ENCODE peak calls at places on chromosome 11, in five cellular contexts. U is neural crest cell, M is endothelial cell, V is cardiac fibroblast, K is AG09319. N is an unnamed sample.

GRCh38 chr11:69541501-69542313 is 60.2 kb downstream of the LINC01488 start:
- DNase-seq in U (no peak), M (no peak), V (peak), K (no peak), N (no peak)

GRCh38 chr11:563812-564578 is 3.2 kb downstream of the RASSF7 start:
- DNase-seq in U (no peak), M (no peak), V (no peak), K (no peak), N (no peak)

GRCh38 chr11:2317354-2318050 is 15.7 kb downstream of the TSPAN32 start:
- DNase-seq in U (no peak), M (no peak), V (no peak), K (no peak), N (no peak)

GRCh38 chr11:18617688-18618340 is 16.3 kb downstream of the SPTY2D1 start:
- DNase-seq in U (no peak), M (no peak), V (peak), K (no peak), N (no peak)

GRCh38 chr11:126547161-126547560 is 191.7 kb downstream of the ST3GAL4 start:
- DNase-seq in U (no peak), M (no peak), V (peak), K (peak), N (no peak)

GRCh38 chr11:70876685-70877084 is 375.7 kb downstream of the SHANK2 start:
- DNase-seq in U (no peak), M (no peak), V (no peak), K (no peak), N (no peak)

GRCh38 chr11:134535029-134536025 is 123.3 kb upstream of the B3GAT1 start:
- DNase-seq in U (no peak), M (no peak), V (no peak), K (no peak), N (no peak)

GRCh38 chr11:3122775-3123201 is 42.3 kb downstream of the OSBPL5 start:
- DNase-seq in U (no peak), M (no peak), V (no peak), K (no peak), N (no peak)

GRCh38 chr11:11584446-11584810 is 37.4 kb downstream of the GALNT18 start:
- DNase-seq in U (no peak), M (no peak), V (peak), K (no peak), N (no peak)

GRCh38 chr11:30023037-30023436 is 6.2 kb upstream of the KCNA4 start:
- DNase-seq in U (no peak), M (no peak), V (peak), K (no peak), N (no peak)

GRCh38 chr11:69312418-69313399 is 18.8 kb downstream of the MYEOV start:
- DNase-seq in U (no peak), M (no peak), V (peak), K (no peak), N (peak)

GRCh38 chr11:45665206-45665932 is at the start of gene CHST1:
- DNase-seq in U (no peak), M (peak), V (peak), K (no peak), N (no peak)

GRCh38 chr11:2101171-2101675 is 38.0 kb downstream of the IGF2 start:
- DNase-seq in U (no peak), M (no peak), V (no peak), K (no peak), N (peak)

GRCh38 chr11:15859411-15859810 is 496.9 kb downstream of the SOX6 start:
- DNase-seq in U (no peak), M (no peak), V (no peak), K (no peak), N (no peak)

GRCh38 chr11:119714590-119714989 is 14.4 kb downstream of the NECTIN1 start:
- DNase-seq in U (no peak), M (no peak), V (no peak), K (no peak), N (no peak)

GRCh38 chr11:3095712-3096361 is 38.6 kb upstream of the CARS1 start:
- DNase-seq in U (no peak), M (no peak), V (peak), K (peak), N (peak)

GRCh38 chr11:48005878-48006277 is 25.5 kb downstream of the PTPRJ start:
- DNase-seq in U (peak), M (no peak), V (no peak), K (no peak), N (no peak)

GRCh38 chr11:11416502-11416901 is 63.5 kb upstream of the CSNK2A3 start:
- DNase-seq in U (no peak), M (no peak), V (peak), K (no peak), N (no peak)

GRCh38 chr11:12017243-12017678 is 8.8 kb upstream of the DKK3 start:
- DNase-seq in U (no peak), M (no peak), V (peak), K (no peak), N (no peak)

GRCh38 chr11:108009497-108010360 is 1.0 kb downstream of the CUL5 start:
- DNase-seq in U (no peak), M (no peak), V (peak), K (no peak), N (no peak)

DNA sequence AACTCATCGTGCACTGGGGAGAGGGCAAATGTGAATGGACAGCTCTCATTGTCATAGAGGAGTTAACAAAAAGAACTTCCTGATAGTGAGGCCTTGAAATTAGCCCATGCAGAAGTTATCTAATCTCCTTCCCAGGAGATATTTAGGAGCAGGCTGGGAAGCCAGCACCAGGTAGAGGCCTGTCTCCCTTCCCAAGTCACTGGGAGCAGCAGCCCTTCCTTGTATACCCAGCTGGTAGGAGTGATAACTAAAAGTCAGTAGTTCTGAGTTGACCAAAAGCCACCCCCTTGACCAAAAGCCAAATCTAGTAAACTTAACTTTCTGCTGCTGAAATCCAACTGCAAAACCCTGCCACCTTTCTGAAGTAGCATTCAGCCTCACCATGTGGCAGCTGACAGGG is 1.4 kb upstream of the BACE1-AS start:
- DNase-seq in U (no peak), M (no peak), V (no peak), K (no peak), N (no peak)
- TF ChIP-seq CTCF in U (no peak), M (no peak), V (no peak), K (no peak), N (no peak)

DNA sequence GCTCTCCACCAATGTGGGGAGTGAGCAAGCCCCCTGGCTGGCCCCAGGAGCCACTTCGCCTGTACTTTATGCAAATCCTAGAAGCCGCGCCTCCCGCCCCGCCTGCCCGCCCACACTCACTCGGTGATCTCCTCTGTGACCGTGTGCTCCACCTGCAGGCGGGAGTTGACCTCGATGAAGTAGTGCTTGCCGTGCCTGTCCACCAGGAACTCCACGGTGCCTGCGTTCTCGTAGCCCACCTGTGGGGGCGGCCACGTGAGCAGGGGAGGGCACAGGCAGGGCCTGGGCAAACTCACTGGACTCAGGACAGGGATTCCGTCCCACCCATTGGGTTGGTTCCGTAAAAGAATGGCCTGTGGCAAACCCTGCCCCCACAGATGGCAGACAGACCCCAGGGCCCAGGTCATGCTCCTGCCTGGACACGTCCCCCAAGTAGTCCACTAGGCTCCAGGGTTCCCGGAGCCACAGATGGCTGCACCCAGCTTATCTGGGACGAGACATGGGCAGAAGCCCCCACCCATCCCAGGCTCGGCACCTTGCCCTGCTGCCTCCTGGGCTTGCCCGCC is 11.9 kb downstream of the LRFN4 start:
- DNase-seq in U (no peak), M (peak), V (no peak), K (no peak), N (peak)
- TF ChIP-seq CTCF in U (peak), M (peak), V (no peak), K (no peak), N (peak)

DNA sequence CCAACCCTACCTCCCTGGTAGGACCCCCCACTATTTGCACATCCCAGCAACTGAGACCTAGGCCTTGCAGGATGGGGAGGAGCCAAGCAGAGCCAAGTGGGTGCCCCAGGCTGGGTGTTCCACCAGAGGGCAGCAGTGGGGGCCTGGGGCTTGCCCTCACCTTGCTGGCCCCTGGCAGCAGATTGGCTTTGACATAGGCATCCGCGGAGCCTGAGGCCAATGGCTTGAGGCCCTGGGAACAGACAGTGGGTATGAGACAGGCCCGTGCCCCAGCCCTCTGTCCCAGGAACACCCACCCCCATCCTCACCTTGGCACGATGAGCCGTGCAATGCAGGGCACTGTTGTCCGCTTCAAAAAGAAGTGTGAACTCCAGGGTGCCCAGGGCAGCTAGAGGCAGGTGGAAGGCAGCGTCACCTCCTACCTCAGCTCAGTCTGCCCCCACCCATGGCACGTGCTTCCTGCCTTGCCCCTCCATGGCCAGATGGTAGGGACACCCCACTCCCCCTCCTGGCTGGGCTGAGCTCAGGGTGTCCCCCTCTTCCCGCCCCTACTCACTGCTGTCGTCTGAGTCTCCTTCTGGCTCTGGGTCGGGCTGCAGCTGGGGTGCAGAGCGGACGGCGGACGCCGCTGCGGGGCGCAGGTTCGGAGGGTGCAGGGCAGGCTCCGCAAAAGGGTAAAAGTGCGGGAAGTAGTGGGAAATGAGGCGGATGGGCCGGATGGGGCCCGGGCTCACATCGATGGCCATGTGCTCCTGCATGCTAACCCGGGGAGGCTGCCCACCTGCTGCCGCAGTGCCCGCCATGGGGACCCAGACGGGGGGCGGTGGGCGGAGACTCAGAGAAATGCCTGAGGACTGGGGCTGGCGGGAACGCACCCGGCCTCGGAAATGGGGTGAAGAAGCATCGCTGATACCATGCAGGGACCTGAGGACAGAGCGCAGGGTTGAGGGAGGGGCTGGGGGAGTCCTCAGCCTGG is 9.0 kb downstream of the NDUFV1 start:
- DNase-seq in U (peak), M (peak), V (peak), K (no peak), N (peak)
- TF ChIP-seq CTCF in U (peak), M (peak), V (peak), K (peak), N (peak)

DNA sequence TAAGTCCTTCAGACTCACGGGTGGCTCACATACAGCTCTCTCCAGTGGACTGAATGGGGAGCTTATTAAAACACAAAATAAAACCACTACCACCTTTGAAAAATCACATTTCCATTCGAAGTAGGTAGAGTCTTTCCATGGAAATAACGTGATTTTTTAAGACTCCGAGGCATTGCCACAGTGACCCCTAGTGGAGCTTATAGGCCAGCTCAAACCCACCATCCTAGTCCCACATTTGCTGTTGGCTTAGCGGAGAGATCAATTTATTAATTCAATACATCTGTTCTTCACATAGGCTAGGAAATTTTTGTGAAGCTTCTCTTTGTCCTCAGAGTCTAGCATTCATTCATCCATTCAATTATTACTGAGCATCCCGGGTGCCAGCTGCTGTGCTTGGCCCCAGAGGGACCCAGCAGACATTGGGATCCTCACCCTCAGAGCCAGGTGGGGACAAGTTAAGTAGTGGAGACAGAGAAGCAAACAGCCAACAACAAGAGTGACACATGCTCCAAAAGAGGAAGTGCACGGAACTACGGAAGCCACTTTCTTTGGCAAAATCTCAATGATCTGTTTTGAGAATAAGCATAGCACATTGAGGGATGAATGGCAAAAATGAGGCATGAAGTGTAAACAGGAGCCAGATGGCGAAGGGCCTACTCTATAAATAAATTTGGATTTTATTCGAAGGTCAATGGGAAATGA is 10.2 kb upstream of the P4HA3 start:
- DNase-seq in U (no peak), M (peak), V (peak), K (no peak), N (no peak)
- TF ChIP-seq CTCF in U (peak), M (peak), V (peak), K (peak), N (peak)

GRCh38 chr11:78784321-78785061 is 209.8 kb upstream of the NARS2 start:
- DNase-seq in U (no peak), M (no peak), V (peak), K (no peak), N (no peak)

GRCh38 chr11:78783301-78783700 is 208.6 kb upstream of the NARS2 start:
- DNase-seq in U (no peak), M (no peak), V (no peak), K (no peak), N (no peak)

GRCh38 chr11:78782725-78783124 is 208.1 kb upstream of the NARS2 start:
- DNase-seq in U (no peak), M (no peak), V (no peak), K (no peak), N (no peak)

GRCh38 chr11:78786086-78786485 is 211.4 kb upstream of the NARS2 start:
- DNase-seq in U (no peak), M (no peak), V (no peak), K (no peak), N (no peak)

GRCh38 chr11:78783846-78784245 is 209.2 kb upstream of the NARS2 start:
- DNase-seq in U (no peak), M (no peak), V (no peak), K (no peak), N (no peak)
- TF ChIP-seq CTCF in U (no peak), M (no peak), V (no peak), K (no peak), N (no peak)

GRCh38 chr11:65743928-65744698 is 23.5 kb upstream of the RNASEH2C start:
- DNase-seq in U (peak), M (peak), V (peak), K (no peak), N (peak)
- TF ChIP-seq CTCF in U (peak), M (no peak), V (peak), K (peak), N (peak)

DNA sequence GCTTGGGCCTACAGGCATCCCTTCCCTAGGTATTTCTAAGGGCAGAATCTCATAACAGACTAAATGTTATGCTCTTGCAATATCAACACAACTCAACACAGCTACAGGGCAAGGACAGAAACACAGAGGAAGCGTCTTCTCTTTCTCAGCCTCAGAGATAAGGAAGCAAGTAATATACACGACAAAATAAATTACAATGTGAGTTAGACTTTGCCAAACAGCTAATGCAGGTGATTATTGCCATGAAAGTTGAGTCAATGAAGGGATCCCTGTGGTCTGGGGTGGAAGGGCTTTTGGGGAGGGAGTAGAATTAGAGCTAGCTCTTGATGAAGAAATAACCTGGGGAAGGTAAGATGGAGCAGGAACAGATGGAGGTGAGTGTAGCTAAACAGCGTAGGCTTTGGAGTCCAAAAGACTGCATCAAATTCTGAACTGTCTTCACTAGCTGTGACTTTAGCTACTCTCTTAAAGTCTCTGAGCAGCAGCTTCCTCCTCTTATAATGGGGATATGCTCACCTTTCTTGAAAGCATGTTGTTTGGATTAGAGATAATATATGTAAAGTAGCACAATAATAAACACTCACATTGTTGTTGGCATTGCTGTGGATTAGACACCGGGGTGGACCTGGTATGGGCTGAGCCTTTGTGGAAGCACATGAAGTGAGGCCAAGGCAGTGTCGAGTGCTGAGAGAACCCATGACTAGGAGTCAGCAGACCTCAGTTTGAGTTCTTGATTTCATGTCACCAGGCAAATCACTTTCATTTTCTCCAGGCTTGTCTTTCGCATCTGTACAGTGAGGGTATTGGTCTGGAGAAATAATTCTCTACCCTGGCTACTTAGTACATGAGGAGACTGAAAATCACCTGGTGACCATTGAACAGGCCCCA is 41.0 kb upstream of the AQP11 start:
- DNase-seq in U (no peak), M (no peak), V (no peak), K (no peak), N (no peak)
- TF ChIP-seq CTCF in U (peak), M (no peak), V (no peak), K (no peak), N (no peak)